ENCODE peak calls at places on chromosomes 6 and 20, in nine cellular contexts. D is activated B cell treated with CpG ODN at 0.5 μM for 24 hours; Z is foreskin fibroblast; S is heart right ventricle; W is suprapubic skin; P is CD8-positive, alpha-beta T cell; N is endothelial cell; Y is chondrocyte; C is ascending aorta. O is an unnamed sample.

GRCh38 chr20:3165473-3166337 is 6.0 kb upstream of the FASTKD5 start:
- DNase-seq in S (peak; percentile 76), W (no peak), D (no peak), Y (no peak), C (no peak), Z (peak; percentile 40), N (no peak), P (no peak), O (no peak)

GRCh38 chr6:39818695-39819094 is 26.5 kb downstream of the DAAM2 start:
- DNase-seq in Y (no peak), N (no peak), C (no peak), P (no peak), W (no peak), S (no peak), Z (peak; percentile 30), D (no peak), O (no peak)

GRCh38 chr20:63089051-63089907 is 82.5 kb upstream of the BHLHE23 start:
- DNase-seq in Y (peak; percentile 90), C (no peak), W (peak; percentile 80), Z (no peak), P (no peak), N (no peak), S (peak; percentile 3), D (no peak), O (no peak)

GRCh38 chr20:32144898-32145662 is 35.6 kb downstream of the TM9SF4 start:
- DNase-seq in Y (peak; percentile 35), W (no peak), Z (no peak), S (no peak), P (no peak), D (no peak), C (no peak), N (no peak), O (no peak)

GRCh38 chr20:32204485-32205115 is 2.9 kb downstream of the PLAGL2 start:
- DNase-seq in P (no peak), D (no peak), C (no peak), Z (no peak), S (no peak), N (no peak), W (no peak), Y (no peak), O (no peak)

GRCh38 chr6:159761135-159761872 is 541 bp upstream of the ACAT2 start:
- DNase-seq in Z (no peak), C (no peak), N (peak; percentile 50), W (peak; percentile 80), D (no peak), S (peak; percentile 33), P (peak; percentile 21), Y (no peak), O (peak; percentile 20)

GRCh38 chr6:156949376-156949775 is 172.2 kb downstream of the ARID1B start:
- DNase-seq in D (no peak), W (no peak), C (no peak), P (no peak), N (no peak), S (no peak), Z (peak; percentile 64), Y (no peak), O (no peak)

GRCh38 chr6:128801621-128802020 is 81.3 kb upstream of the LAMA2 start:
- DNase-seq in Y (no peak), S (no peak), W (no peak), C (no peak), D (no peak), P (no peak), Z (no peak), N (no peak), O (no peak)

GRCh38 chr20:47951521-47951951 is 166.3 kb upstream of the SULF2 start:
- DNase-seq in S (no peak), P (no peak), C (no peak), W (no peak), N (no peak), D (no peak), Y (no peak), Z (no peak), O (no peak)

GRCh38 chr6:162864901-162865300 is 137.1 kb downstream of the PACRG start:
- DNase-seq in C (no peak), Z (no peak), N (no peak), D (no peak), W (no peak), P (no peak), Y (no peak), S (no peak), O (no peak)

GRCh38 chr20:38164624-38165088 is 414 bp downstream of the TGM2 start:
- DNase-seq in C (no peak), N (no peak), S (no peak), W (no peak), D (no peak), P (no peak), Y (peak; percentile 43), Z (no peak), O (no peak)

GRCh38 chr20:24736131-24736843 is 212.8 kb upstream of the CST7 start:
- DNase-seq in C (no peak), D (no peak), N (no peak), Y (no peak), W (no peak), P (no peak), Z (no peak), S (no peak), O (no peak)

GRCh38 chr20:32534661-32535240 is 50.4 kb downstream of the NOL4L start:
- DNase-seq in Z (no peak), N (no peak), W (no peak), S (no peak), P (peak; percentile 48), D (no peak), C (no peak), Y (no peak), O (no peak)

GRCh38 chr6:99995916-99996315 is 1.9 kb upstream of the MCHR2 start:
- DNase-seq in N (no peak), C (no peak), W (no peak), P (no peak), Z (no peak), D (no peak), Y (no peak), S (no peak), O (no peak)

GRCh38 chr6:145539831-145540230 is 195.5 kb downstream of the EPM2A start:
- DNase-seq in N (no peak), C (no peak), P (no peak), D (no peak), Z (peak; percentile 17), Y (no peak), S (no peak), W (no peak), O (no peak)

GRCh38 chr6:111764238-111765182 is 108.7 kb downstream of the FYN start:
- DNase-seq in C (no peak), P (no peak), Y (no peak), N (no peak), D (no peak), Z (no peak), S (no peak), W (no peak), O (peak; percentile 69)

GRCh38 chr6:85390775-85391174 is 59.1 kb upstream of the NT5E start:
- DNase-seq in P (no peak), W (no peak), N (no peak), D (no peak), C (no peak), Y (no peak), S (no peak), Z (no peak), O (no peak)

GRCh38 chr6:32096394-32097258 is 12.5 kb downstream of the TNXB start:
- DNase-seq in D (no peak), N (no peak), S (no peak), Y (no peak), W (no peak), Z (no peak), C (no peak), P (no peak), O (no peak)

GRCh38 chr6:160461641-160462040 is 113.5 kb downstream of the SLC22A3 start:
- DNase-seq in Y (no peak), Z (peak; percentile 55), C (no peak), P (no peak), D (no peak), W (no peak), N (no peak), S (no peak), O (no peak)

DNA sequence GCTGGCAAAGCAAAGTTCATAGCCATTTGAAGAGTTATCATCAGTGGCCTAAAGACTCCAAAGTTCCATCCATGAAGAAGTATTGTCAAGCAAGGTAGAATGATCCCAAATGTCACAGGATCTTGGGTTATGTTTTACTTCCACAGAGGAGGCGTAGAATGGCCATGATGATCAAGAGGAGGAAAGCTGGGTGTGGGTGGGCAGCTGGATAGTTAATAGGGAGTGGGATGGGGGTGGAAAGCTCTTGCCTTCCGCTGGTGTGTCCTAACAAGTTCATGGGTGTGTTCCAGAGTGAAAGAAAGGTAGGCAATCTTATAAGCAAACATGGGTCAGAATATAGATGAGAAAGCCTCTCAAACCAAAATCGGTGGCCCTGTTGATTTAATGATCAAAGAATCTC is 38.4 kb downstream of the PIGU start:
- DNase-seq in P (no peak), Z (no peak), N (no peak), Y (no peak), D (no peak), C (no peak), W (no peak), S (no peak), O (no peak)
- TF ChIP-seq CTCF in P (no peak), Z (no peak), N (no peak), Y (no peak), D (no peak), C (no peak), W (no peak), S (no peak), O (no peak)

GRCh38 chr6:124983383-124983782 is 21.1 kb downstream of the RNF217 start:
- DNase-seq in Y (no peak), N (no peak), Z (no peak), W (no peak), D (no peak), P (no peak), S (no peak), C (no peak), O (no peak)
- TF ChIP-seq CTCF in Y (no peak), N (no peak), Z (no peak), W (no peak), D (no peak), P (no peak), S (no peak), C (no peak), O (no peak)

GRCh38 chr20:57465943-57466342 is 59.0 kb downstream of the CTCFL start:
- DNase-seq in W (no peak), N (no peak), S (no peak), Y (no peak), P (no peak), D (no peak), C (no peak), Z (no peak), O (no peak)
- TF ChIP-seq CTCF in W (no peak), N (no peak), S (no peak), Y (no peak), P (no peak), D (no peak), C (no peak), Z (no peak), O (peak; percentile 29)

DNA sequence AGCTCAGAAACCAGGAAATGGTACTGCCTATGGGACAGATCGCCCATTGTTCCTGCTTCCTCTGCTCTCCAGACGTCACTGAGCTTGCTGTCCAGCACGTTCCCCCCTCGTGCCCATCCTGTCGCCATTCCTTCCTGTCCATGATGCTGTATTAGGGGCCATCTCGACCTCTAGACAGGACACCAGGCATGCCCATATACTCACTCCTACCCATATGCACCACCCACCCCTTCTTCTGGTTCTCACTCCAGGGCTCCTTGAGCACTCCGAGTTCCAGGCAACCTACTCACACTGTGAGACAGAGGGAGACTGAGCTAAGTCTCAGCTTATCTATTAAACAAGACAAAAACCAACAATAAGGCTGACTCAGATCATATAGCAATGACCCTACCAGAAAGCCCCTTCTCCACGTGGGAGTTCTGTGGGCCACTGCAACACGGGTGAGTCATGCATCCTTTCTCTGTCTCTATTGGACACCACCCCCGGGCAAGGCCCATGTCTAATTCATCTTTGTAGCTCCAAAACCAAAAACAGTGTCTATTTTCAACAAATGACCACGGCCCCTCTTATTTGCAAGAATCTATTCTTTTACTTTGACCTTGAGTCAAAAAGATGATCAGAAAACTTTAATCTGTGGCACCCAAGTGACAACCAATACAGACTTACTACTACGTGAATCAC is 65.7 kb downstream of the PSMG4 start:
- DNase-seq in W (no peak), N (peak; percentile 23), P (no peak), D (no peak), S (no peak), Y (peak; percentile 11), C (no peak), Z (peak; percentile 25), O (peak; percentile 75)
- TF ChIP-seq CTCF in W (no peak), N (no peak), P (no peak), D (no peak), S (no peak), Y (no peak), C (no peak), Z (no peak), O (no peak)